ENCODE peak calls at places on chromosomes 4 and X, in four cellular contexts. One of them, this sample, is unnamed.

GRCh38 chr4:121551271-121551670 is 145.5 kb downstream of the ANXA5 start:
- DNase-seq in HepG2: no peak
- DNase-seq in A549: no peak
- DNase-seq in H1: no peak
- DNase-seq in this sample: no peak

GRCh38 chrX:134948333-134949241 is 42.2 kb upstream of the SMIM10 start:
- DNase-seq in H1: no peak
- DNase-seq in A549: peak
- DNase-seq in HepG2: peak
- DNase-seq in this sample: no peak

GRCh38 chr4:87399954-87400353 is 9.0 kb upstream of the HSD17B11 start:
- DNase-seq in A549: no peak
- DNase-seq in H1: no peak
- DNase-seq in HepG2: no peak
- DNase-seq in this sample: no peak

GRCh38 chr4:68599150-68599549 is 23.0 kb upstream of the UGT2B17 start:
- DNase-seq in H1: no peak
- DNase-seq in HepG2: peak
- DNase-seq in A549: no peak
- DNase-seq in this sample: no peak

GRCh38 chr4:168558587-168558986 is 61.7 kb downstream of the PALLD start:
- DNase-seq in A549: peak
- DNase-seq in H1: no peak
- DNase-seq in HepG2: no peak
- DNase-seq in this sample: no peak

GRCh38 chr4:8403173-8403753 is 37.3 kb downstream of the ACOX3 start:
- DNase-seq in HepG2: peak
- DNase-seq in H1: peak
- DNase-seq in A549: peak
- DNase-seq in this sample: peak

GRCh38 chr4:35253331-35253730 is 991.0 kb downstream of the ARAP2 start:
- DNase-seq in H1: no peak
- DNase-seq in A549: no peak
- DNase-seq in HepG2: no peak
- DNase-seq in this sample: no peak

GRCh38 chrX:49256268-49256995 is 8.1 kb downstream of the FOXP3 start:
- DNase-seq in A549: no peak
- DNase-seq in HepG2: no peak
- DNase-seq in H1: no peak
- DNase-seq in this sample: no peak

GRCh38 chrX:123424546-123424945 is 240.5 kb downstream of the GRIA3 start:
- DNase-seq in A549: peak
- DNase-seq in H1: no peak
- DNase-seq in HepG2: no peak
- DNase-seq in this sample: no peak

GRCh38 chrX:123425904-123426303 is 241.8 kb downstream of the GRIA3 start:
- DNase-seq in H1: no peak
- DNase-seq in HepG2: no peak
- DNase-seq in A549: no peak
- DNase-seq in this sample: no peak

GRCh38 chrX:123425471-123425870 is 241.4 kb downstream of the GRIA3 start:
- DNase-seq in HepG2: no peak
- DNase-seq in H1: no peak
- DNase-seq in A549: no peak
- DNase-seq in this sample: no peak

DNA sequence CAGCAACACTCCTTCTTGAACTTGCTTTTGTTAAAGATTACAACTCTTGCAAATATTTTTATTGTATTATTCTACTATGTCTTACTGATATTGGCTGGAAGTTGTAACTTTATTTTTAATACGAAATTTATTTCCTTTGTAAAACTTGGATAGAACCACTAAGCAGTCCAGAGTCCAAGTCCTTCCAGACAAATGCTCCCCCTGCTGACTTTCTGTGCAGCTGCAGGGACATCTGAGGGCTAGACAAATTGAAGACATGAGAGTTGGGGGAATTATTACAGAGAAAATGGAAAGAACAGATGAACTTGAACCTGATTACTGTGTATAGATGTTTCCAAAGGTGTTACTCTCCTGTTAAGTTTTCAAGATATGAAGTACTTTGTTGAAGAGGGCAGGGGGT is 238.8 kb downstream of the GRIA3 start:
- DNase-seq in A549: peak
- DNase-seq in HepG2: peak
- DNase-seq in H1: no peak
- DNase-seq in this sample: peak
- TF ChIP-seq USF2 in A549: no peak
- TF ChIP-seq USF2 in HepG2: no peak
- TF ChIP-seq USF2 in H1: no peak
- TF ChIP-seq USF2 in this sample: no peak

DNA sequence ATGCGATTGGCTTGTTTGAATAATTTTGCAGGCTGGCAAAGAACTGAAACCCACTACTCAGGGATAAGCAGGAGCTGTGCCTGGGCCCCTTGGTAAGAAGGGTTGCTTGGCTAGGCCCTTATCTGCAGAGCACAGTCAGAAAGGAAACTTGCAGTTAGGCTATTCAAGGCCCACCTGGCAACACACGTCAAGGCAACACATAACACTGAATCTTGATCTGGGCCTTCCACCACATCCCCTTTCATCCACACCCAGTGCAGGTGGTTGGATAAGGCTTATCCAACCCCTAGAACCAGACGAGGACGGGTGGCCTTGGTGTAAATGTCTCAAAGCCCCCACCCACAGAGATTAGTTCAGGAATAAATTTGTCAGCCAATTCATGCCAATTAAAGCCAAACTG is 72.8 kb upstream of the NEIL3 start:
- DNase-seq in A549: no peak
- DNase-seq in H1: no peak
- DNase-seq in HepG2: no peak
- DNase-seq in this sample: no peak
- TF ChIP-seq JUN in A549: no peak
- TF ChIP-seq JUN in H1: no peak
- TF ChIP-seq JUN in HepG2: no peak
- TF ChIP-seq JUN in this sample: no peak

DNA sequence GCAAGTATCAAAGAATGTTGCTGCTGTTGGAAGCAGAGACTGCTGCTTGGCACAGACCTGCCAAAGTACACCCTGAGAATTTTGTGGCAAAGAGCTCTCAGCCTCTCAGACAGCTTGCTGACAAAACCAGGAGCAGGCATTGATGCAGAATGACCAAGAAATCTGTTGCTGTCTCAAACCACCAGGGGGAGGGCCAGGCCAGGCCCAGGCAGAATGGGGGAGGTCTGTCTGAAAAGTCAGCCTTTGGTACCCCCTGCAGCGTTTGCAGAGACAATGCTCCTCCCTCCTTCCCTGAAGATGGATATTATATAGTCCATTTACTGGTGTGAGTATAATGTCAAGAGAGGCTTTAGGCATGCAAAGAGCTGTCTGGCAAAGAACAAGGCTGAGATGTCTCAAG is 52.9 kb upstream of the TRPC5OS start:
- DNase-seq in HepG2: no peak
- DNase-seq in A549: peak
- DNase-seq in H1: peak
- DNase-seq in this sample: peak
- TF ChIP-seq USF2 in HepG2: no peak
- TF ChIP-seq USF2 in A549: no peak
- TF ChIP-seq USF2 in H1: no peak
- TF ChIP-seq USF2 in this sample: no peak

DNA sequence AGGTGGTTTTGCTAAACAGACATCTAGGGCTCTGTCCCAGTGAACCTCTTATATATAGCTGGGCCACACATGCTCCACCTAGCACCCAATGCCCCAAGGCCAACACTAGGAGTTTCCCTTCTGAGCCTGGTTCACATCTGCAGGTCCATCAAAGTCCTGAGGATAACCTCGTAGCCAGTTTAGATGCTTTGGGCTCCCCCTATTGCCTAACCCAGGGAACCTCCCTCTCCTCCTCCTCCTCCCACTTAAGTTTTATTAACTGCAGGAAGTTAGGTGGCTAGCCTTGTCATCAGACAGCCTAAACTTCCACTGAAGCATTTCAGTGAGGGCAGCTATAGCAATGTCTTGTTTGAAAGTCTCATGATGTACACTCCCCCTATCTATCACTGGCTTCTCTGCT is 88.0 kb downstream of the GUCY2F start:
- DNase-seq in HepG2: no peak
- DNase-seq in H1: no peak
- DNase-seq in A549: peak
- DNase-seq in this sample: peak
- TF ChIP-seq JUN in HepG2: no peak
- TF ChIP-seq JUN in H1: no peak
- TF ChIP-seq JUN in A549: no peak
- TF ChIP-seq JUN in this sample: no peak

GRCh38 chrX:151975228-151975593 is 735 bp upstream of the GABRE start:
- DNase-seq in A549: no peak
- DNase-seq in HepG2: no peak
- DNase-seq in H1: no peak
- DNase-seq in this sample: peak

GRCh38 chrX:151973851-151974335 is 583 bp downstream of the GABRE start:
- DNase-seq in H1: no peak
- DNase-seq in A549: no peak
- DNase-seq in HepG2: no peak
- DNase-seq in this sample: peak

GRCh38 chrX:151973262-151973661 is 1.2 kb downstream of the GABRE start:
- DNase-seq in A549: no peak
- DNase-seq in HepG2: no peak
- DNase-seq in H1: no peak
- DNase-seq in this sample: no peak

GRCh38 chrX:151975736-151976275 is 1.3 kb upstream of the GABRE start:
- DNase-seq in A549: no peak
- DNase-seq in HepG2: no peak
- DNase-seq in H1: no peak
- DNase-seq in this sample: no peak

DNA sequence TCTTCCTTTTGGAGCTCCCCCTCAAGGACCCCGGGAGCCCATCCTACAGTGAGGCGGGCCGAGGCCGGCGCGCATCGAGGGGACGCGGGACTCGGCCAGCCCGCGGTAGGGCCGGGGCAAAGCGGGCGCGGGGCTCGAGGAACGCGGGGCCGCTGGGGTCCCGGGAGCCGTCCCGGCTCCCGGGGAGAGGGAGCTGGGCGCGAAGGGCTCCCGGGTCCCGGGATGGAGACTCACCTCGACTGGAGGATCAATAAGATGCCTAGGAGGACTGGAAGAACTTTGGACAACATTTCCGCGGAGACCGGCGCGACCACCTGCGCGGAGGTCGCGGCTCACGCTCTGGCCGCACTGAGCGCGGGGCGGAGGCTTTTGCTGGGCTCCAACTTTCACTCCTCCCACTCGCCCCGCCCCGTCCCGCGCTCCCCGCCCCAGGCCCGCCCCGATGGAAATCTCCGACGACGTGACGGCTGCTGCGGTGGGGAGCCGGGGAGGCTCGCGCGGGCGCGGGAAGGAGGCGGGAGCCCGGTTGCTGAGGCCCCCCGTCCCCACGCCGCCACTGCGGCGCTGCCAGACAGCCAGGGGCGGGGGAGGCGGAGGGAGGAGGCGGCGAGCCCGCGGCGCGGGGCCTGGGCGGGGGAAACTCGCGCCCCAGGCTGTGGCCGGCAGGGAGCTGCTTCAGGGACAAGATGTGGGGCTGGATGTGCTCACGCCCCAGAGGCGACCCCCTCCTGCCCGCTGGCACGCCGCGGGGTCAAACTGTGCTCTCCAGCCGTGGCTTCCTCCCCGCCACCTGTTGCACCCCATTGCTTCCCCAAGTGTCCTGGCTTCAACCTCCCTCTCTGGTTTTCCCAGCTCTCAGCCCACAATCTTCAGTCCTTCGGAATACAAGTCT is at the start of gene GABRE:
- DNase-seq in A549: peak
- DNase-seq in HepG2: no peak
- DNase-seq in H1: no peak
- DNase-seq in this sample: peak
- TF ChIP-seq USF2 in A549: no peak
- TF ChIP-seq USF2 in HepG2: no peak
- TF ChIP-seq USF2 in H1: no peak
- TF ChIP-seq USF2 in this sample: no peak

GRCh38 chr4:33714971-33715370 is 2529.3 kb downstream of the ARAP2 start:
- DNase-seq in A549: no peak
- DNase-seq in HepG2: no peak
- DNase-seq in H1: no peak
- DNase-seq in this sample: no peak

DNA sequence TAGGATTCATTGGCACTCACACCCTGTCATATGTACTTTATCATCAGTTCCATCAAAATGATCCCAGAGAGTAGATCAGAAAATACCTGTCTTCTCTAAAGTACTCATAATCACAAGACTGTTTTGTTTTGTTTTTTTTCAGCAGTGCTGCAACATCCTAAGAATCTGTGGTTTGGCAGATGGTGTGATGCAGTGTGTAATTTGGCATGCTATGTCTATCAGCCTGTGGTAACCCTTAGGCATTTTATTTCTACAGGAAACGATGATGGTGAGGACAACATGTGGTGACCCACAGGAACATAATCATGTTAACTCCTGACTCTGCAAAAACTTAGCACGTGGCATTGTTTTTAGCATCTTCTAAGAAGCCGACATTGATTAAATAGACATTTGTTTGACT is 2528.3 kb downstream of the ARAP2 start:
- DNase-seq in A549: no peak
- DNase-seq in HepG2: no peak
- DNase-seq in H1: no peak
- DNase-seq in this sample: no peak
- TF ChIP-seq JUN in A549: no peak
- TF ChIP-seq JUN in HepG2: no peak
- TF ChIP-seq JUN in H1: no peak
- TF ChIP-seq JUN in this sample: no peak

This sample was measured in WTC11.